ENCODE peak calls at places on chromosomes 13 and 19, in seven cellular contexts. P is stimulated activated CD4-positive, alpha-beta T cell treated with anti-CD3 and anti-CD28 coated beads, Interleukin-1b, Interleukin-23, amount 100 ng/mL, for 24 hours; T is NCI-H1930; J is effector memory CD8-positive, alpha-beta T cell; X is heart right ventricle; W is iPS-NIHi11; O is EH. Q is an unnamed sample.

GRCh38 chr19:49151339-49152217 is 3.6 kb downstream of the HRC start:
- DNase-seq in J (no peak), P (no peak), T (peak; percentile 76), W (peak; percentile 88), O (peak; percentile 33), X (peak; percentile 57), Q (peak; percentile 99)

GRCh38 chr19:13072206-13072898 is 30.3 kb downstream of the LYL1 start:
- DNase-seq in W (no peak), O (no peak), T (no peak), X (no peak), P (no peak), J (no peak), Q (no peak)

GRCh38 chr19:13149628-13150186 is 468 bp downstream of the STX10 start:
- DNase-seq in P (no peak), J (peak; percentile 23), X (no peak), T (no peak), W (no peak), O (peak; percentile 65), Q (peak; percentile 61)

GRCh38 chr19:45883881-45884681 is 1.9 kb downstream of the IRF2BP1 start:
- DNase-seq in O (no peak), P (no peak), J (no peak), T (no peak), W (no peak), X (no peak), Q (no peak)

GRCh38 chr13:114074671-114075315 is 57.6 kb downstream of the RASA3 start:
- DNase-seq in W (no peak), P (no peak), T (no peak), X (no peak), O (no peak), J (no peak), Q (no peak)

GRCh38 chr13:69935043-69935442 is 172.6 kb upstream of the ATXN8OS start:
- DNase-seq in T (no peak), W (no peak), O (no peak), P (no peak), X (no peak), J (no peak), Q (no peak)

GRCh38 chr19:6464070-6464873 is at the start of gene CRB3:
- DNase-seq in T (peak; percentile 11), O (no peak), J (no peak), X (no peak), P (no peak), W (peak; percentile 90), Q (peak; percentile 98)

GRCh38 chr19:15299568-15300409 is 32.5 kb downstream of the BRD4 start:
- DNase-seq in X (no peak), T (no peak), J (no peak), W (no peak), O (peak; percentile 97), P (no peak), Q (no peak)